ENCODE peak calls at places on chromosomes 12 and 14, in ten cellular contexts. C is H54, W is ELR, G is NCI-H2081, T is H7, A is progenitor cell of endocrine pancreas, X is non-pigmented ciliary epithelial cell, B is Ammon's horn, O is NCI-H524 treated with DMSO at 0.1 percent for 48 hours, R is fibroblast of the aortic adventitia. M is an unnamed sample.

GRCh38 chr14:67358914-67359313 is 690 bp downstream of the ATP6V1D start:
- DNase-seq in R (no peak), A (no peak), X (no peak), B (no peak), T (peak), O (no peak), G (peak), C (no peak), W (peak), M (no peak)

GRCh38 chr14:98203421-98203820 is 1068.6 kb downstream of the BCL11B start:
- DNase-seq in T (no peak), W (no peak), C (no peak), A (no peak), G (no peak), B (no peak), O (no peak), R (no peak), X (no peak), M (no peak)

GRCh38 chr12:92649511-92650227 is 53.1 kb upstream of the PLEKHG7 start:
- DNase-seq in B (peak), R (peak), T (peak), A (peak), W (peak), X (peak), O (peak), G (peak), C (peak), M (peak)

GRCh38 chr12:67826946-67827719 is 162.1 kb upstream of the IFNG-AS1 start:
- DNase-seq in R (peak), W (peak), O (no peak), B (no peak), T (no peak), A (no peak), G (no peak), X (no peak), C (no peak), M (peak)

GRCh38 chr12:26798013-26798412 is 35.0 kb downstream of the ITPR2 start:
- DNase-seq in O (no peak), G (no peak), T (no peak), C (no peak), W (no peak), A (no peak), X (no peak), R (peak), B (no peak), M (no peak)

GRCh38 chr14:95018845-95019244 is 138.5 kb downstream of the DICER1 start:
- DNase-seq in X (no peak), T (no peak), R (peak), G (no peak), A (no peak), C (no peak), W (no peak), O (no peak), B (no peak), M (no peak)

GRCh38 chr12:6766651-6767300 is 613 bp downstream of the PTMS start:
- DNase-seq in T (peak), B (peak), C (no peak), O (no peak), W (peak), R (peak), A (peak), G (peak), X (no peak), M (no peak)

GRCh38 chr12:126772171-126772864 is 1494.7 kb upstream of the TMEM132C start:
- DNase-seq in B (no peak), X (peak), C (peak), T (no peak), O (no peak), A (no peak), G (no peak), R (peak), W (peak), M (no peak)

GRCh38 chr14:103699901-103700752 is 15.1 kb downstream of the XRCC3 start:
- DNase-seq in A (no peak), T (no peak), B (peak), X (no peak), G (no peak), C (no peak), W (no peak), O (no peak), R (no peak), M (no peak)

GRCh38 chr12:42469355-42470006 is 120.1 kb downstream of the PRICKLE1 start:
- DNase-seq in A (no peak), G (peak), W (no peak), C (no peak), O (no peak), R (no peak), T (no peak), X (no peak), B (peak), M (no peak)

GRCh38 chr14:32509632-32510187 is 180.6 kb downstream of the AKAP6 start:
- DNase-seq in R (peak), O (no peak), X (peak), B (peak), A (no peak), W (peak), T (no peak), G (no peak), C (peak), M (peak)

GRCh38 chr12:90398437-90398836 is 556.5 kb downstream of the CCER1 start:
- DNase-seq in T (no peak), G (no peak), B (no peak), W (no peak), A (no peak), O (no peak), R (no peak), C (no peak), X (no peak), M (no peak)

GRCh38 chr12:19507823-19508222 is 68.5 kb downstream of the AEBP2 start:
- DNase-seq in A (no peak), G (no peak), C (no peak), X (no peak), W (peak), R (peak), O (no peak), B (no peak), T (no peak), M (no peak)

GRCh38 chr12:9868271-9868815 is 811 bp downstream of the CLEC2B start:
- DNase-seq in X (no peak), T (no peak), B (no peak), O (no peak), G (no peak), C (no peak), W (no peak), R (peak), A (no peak), M (no peak)

GRCh38 chr12:59087077-59087673 is 166.9 kb upstream of the LRIG3 start:
- DNase-seq in G (no peak), W (peak), B (no peak), T (peak), C (no peak), X (no peak), A (no peak), R (peak), O (no peak), M (no peak)